ENCODE peak calls at places on chromosomes 5 and 9, in nine cellular contexts. U, E, M, Y, X, L, F, K and B are unnamed samples.

GRCh38 chr5:153551537-153552079 is 61.1 kb downstream of the GRIA1 start:
- DNase-seq in E (no peak), K (no peak), M (no peak), F (no peak), X (peak), U (no peak), L (peak), Y (no peak), B (no peak)

GRCh38 chr9:133050142-133050541 is 11.6 kb upstream of the CEL start:
- DNase-seq in Y (no peak), F (no peak), L (no peak), M (no peak), X (no peak), U (no peak), K (no peak), E (no peak), B (no peak)

GRCh38 chr9:35313911-35314310 is 152.1 kb downstream of the UNC13B start:
- DNase-seq in L (peak), F (no peak), X (no peak), Y (no peak), E (no peak), M (no peak), K (no peak), U (no peak), B (no peak)

GRCh38 chr5:36657563-36657995 is 51.2 kb downstream of the SLC1A3 start:
- DNase-seq in Y (no peak), E (no peak), K (no peak), L (peak), M (no peak), U (peak), F (no peak), X (peak), B (no peak)

GRCh38 chr5:149641000-149641576 is 59.8 kb downstream of the ARHGEF37 start:
- DNase-seq in K (peak), L (peak), X (no peak), Y (no peak), U (peak), M (no peak), E (no peak), F (no peak), B (no peak)

GRCh38 chr5:168467755-168468280 is 18.5 kb upstream of the RARS1 start:
- DNase-seq in E (no peak), K (no peak), M (no peak), L (no peak), U (no peak), F (no peak), X (no peak), Y (no peak), B (no peak)

GRCh38 chr9:76808636-76809035 is 44.4 kb downstream of the PCA3 start:
- DNase-seq in L (no peak), K (no peak), F (no peak), E (no peak), X (peak), Y (no peak), M (no peak), U (no peak), B (no peak)

GRCh38 chr5:61431923-61432620 is 100.0 kb downstream of the ZSWIM6 start:
- DNase-seq in K (no peak), L (peak), Y (no peak), F (no peak), U (no peak), M (no peak), X (no peak), E (no peak), B (no peak)

GRCh38 chr5:60703944-60704343 is 4.0 kb upstream of the DEPDC1B start:
- DNase-seq in F (no peak), Y (no peak), U (no peak), X (no peak), K (no peak), M (no peak), L (no peak), E (no peak), B (no peak)

GRCh38 chr9:84736076-84736475 is 66.5 kb downstream of the NTRK2 start:
- DNase-seq in K (no peak), L (peak), M (no peak), X (no peak), U (no peak), Y (no peak), E (no peak), F (no peak), B (no peak)

GRCh38 chr5:62348723-62349481 is 42.9 kb downstream of the KIF2A start:
- DNase-seq in K (no peak), Y (no peak), M (no peak), X (no peak), F (no peak), U (no peak), L (no peak), E (no peak), B (no peak)

GRCh38 chr5:179268399-179268952 is 76.8 kb downstream of the ADAMTS2 start:
- DNase-seq in K (no peak), Y (no peak), U (no peak), E (no peak), X (no peak), M (no peak), F (peak), L (no peak), B (no peak)

GRCh38 chr5:169253071-169253470 is 47.9 kb downstream of the SLIT3 start:
- DNase-seq in M (no peak), E (no peak), L (no peak), Y (no peak), X (no peak), K (no peak), U (no peak), F (no peak), B (no peak)

GRCh38 chr9:20980713-20981481 is 50.5 kb downstream of the HACD4 start:
- DNase-seq in X (no peak), E (peak), Y (no peak), L (peak), F (no peak), U (no peak), K (no peak), M (peak), B (no peak)

GRCh38 chr5:6435356-6435755 is 13.3 kb upstream of the UBE2QL1 start:
- DNase-seq in K (no peak), Y (no peak), E (peak), F (peak), L (peak), X (no peak), U (no peak), M (no peak), B (peak)

GRCh38 chr5:178551059-178551458 is 39.1 kb downstream of the COL23A1 start:
- DNase-seq in K (no peak), X (peak), E (no peak), Y (no peak), L (peak), M (peak), F (no peak), U (no peak), B (no peak)

GRCh38 chr5:110625376-110625999 is 101.0 kb downstream of the TMEM232 start:
- DNase-seq in F (no peak), K (no peak), E (no peak), L (peak), Y (no peak), U (no peak), M (peak), X (peak), B (no peak)

GRCh38 chr9:91433180-91433579 is 9.5 kb upstream of the NFIL3 start:
- DNase-seq in Y (no peak), L (peak), F (no peak), U (no peak), X (peak), M (peak), K (no peak), E (no peak), B (peak)

GRCh38 chr5:107781451-107781850 is 110.7 kb upstream of the EFNA5 start:
- DNase-seq in F (no peak), K (no peak), L (peak), X (no peak), Y (no peak), E (no peak), U (no peak), M (no peak), B (no peak)

GRCh38 chr5:43268188-43268820 is 44.9 kb downstream of the HMGCS1 start:
- DNase-seq in M (no peak), U (no peak), Y (no peak), L (no peak), F (no peak), K (no peak), X (no peak), E (no peak), B (no peak)

GRCh38 chr9:129886226-129887174 is 51.2 kb downstream of the USP20 start:
- DNase-seq in E (no peak), M (no peak), K (peak), U (no peak), L (peak), F (no peak), Y (no peak), X (no peak), B (peak)

GRCh38 chr5:93072831-93073459 is 508.1 kb downstream of the NR2F1-AS1 start:
- DNase-seq in F (no peak), U (no peak), E (no peak), L (peak), X (peak), M (no peak), K (no peak), Y (no peak), B (no peak)

GRCh38 chr5:148866024-148866423 is 39.6 kb downstream of the ADRB2 start:
- DNase-seq in F (no peak), L (no peak), E (no peak), U (no peak), Y (no peak), X (no peak), K (no peak), M (no peak), B (no peak)

GRCh38 chr5:76204191-76204590 is 121.0 kb downstream of the SV2C start:
- DNase-seq in L (no peak), E (no peak), F (no peak), K (no peak), X (no peak), M (no peak), U (no peak), Y (no peak), B (no peak)

GRCh38 chr5:112691758-112692157 is 45.9 kb upstream of the APC start:
- DNase-seq in X (no peak), K (no peak), M (no peak), F (peak), U (no peak), Y (no peak), L (peak), E (no peak), B (peak)

GRCh38 chr5:38383701-38384100 is 125.3 kb downstream of the EGFLAM start:
- DNase-seq in X (no peak), F (no peak), L (no peak), K (no peak), M (no peak), E (no peak), U (no peak), Y (no peak), B (no peak)

GRCh38 chr9:131029574-131029952 is 20.6 kb downstream of the LAMC3 start:
- DNase-seq in E (no peak), Y (no peak), F (no peak), L (no peak), K (no peak), M (no peak), U (no peak), X (no peak), B (no peak)

GRCh38 chr5:146081685-146082084 is 23.7 kb downstream of the PLAC8L1 start:
- DNase-seq in F (no peak), L (peak), K (no peak), X (no peak), M (no peak), U (no peak), Y (no peak), E (no peak), B (no peak)

GRCh38 chr9:107740088-107740980 is 250.8 kb upstream of the KLF4 start:
- DNase-seq in M (no peak), X (no peak), F (no peak), U (no peak), Y (no peak), K (no peak), E (no peak), L (peak), B (no peak)

GRCh38 chr5:134638760-134639201 is 6.2 kb upstream of the SAR1B start:
- DNase-seq in X (no peak), E (no peak), M (no peak), Y (no peak), K (no peak), U (peak), F (no peak), L (no peak), B (no peak)

GRCh38 chr5:78633710-78634109 is 14.9 kb downstream of the LHFPL2 start:
- DNase-seq in X (no peak), K (no peak), U (no peak), Y (no peak), E (no peak), L (no peak), M (no peak), F (no peak), B (no peak)

GRCh38 chr5:179297486-179298180 is 47.6 kb downstream of the ADAMTS2 start:
- DNase-seq in K (peak), U (peak), Y (no peak), L (no peak), X (no peak), F (peak), E (no peak), M (no peak), B (no peak)

GRCh38 chr5:13566903-13567339 is 377.6 kb downstream of the DNAH5 start:
- DNase-seq in F (no peak), K (no peak), M (no peak), E (no peak), L (no peak), Y (no peak), X (peak), U (no peak), B (no peak)

GRCh38 chr9:78003730-78004129 is 27.9 kb downstream of the GNAQ start:
- DNase-seq in L (no peak), K (no peak), E (no peak), F (no peak), U (no peak), M (no peak), Y (no peak), X (no peak), B (no peak)

GRCh38 chr9:78001946-78002731 is 29.5 kb downstream of the GNAQ start:
- DNase-seq in M (no peak), E (no peak), L (peak), K (no peak), X (no peak), Y (no peak), F (peak), U (no peak), B (no peak)

GRCh38 chr9:78005231-78006002 is 26.2 kb downstream of the GNAQ start:
- DNase-seq in L (no peak), F (no peak), X (no peak), K (no peak), M (no peak), E (no peak), U (no peak), Y (no peak), B (no peak)

GRCh38 chr9:78006734-78007133 is 24.9 kb downstream of the GNAQ start:
- DNase-seq in X (no peak), F (no peak), U (no peak), E (no peak), Y (no peak), K (no peak), L (peak), M (no peak), B (no peak)

DNA sequence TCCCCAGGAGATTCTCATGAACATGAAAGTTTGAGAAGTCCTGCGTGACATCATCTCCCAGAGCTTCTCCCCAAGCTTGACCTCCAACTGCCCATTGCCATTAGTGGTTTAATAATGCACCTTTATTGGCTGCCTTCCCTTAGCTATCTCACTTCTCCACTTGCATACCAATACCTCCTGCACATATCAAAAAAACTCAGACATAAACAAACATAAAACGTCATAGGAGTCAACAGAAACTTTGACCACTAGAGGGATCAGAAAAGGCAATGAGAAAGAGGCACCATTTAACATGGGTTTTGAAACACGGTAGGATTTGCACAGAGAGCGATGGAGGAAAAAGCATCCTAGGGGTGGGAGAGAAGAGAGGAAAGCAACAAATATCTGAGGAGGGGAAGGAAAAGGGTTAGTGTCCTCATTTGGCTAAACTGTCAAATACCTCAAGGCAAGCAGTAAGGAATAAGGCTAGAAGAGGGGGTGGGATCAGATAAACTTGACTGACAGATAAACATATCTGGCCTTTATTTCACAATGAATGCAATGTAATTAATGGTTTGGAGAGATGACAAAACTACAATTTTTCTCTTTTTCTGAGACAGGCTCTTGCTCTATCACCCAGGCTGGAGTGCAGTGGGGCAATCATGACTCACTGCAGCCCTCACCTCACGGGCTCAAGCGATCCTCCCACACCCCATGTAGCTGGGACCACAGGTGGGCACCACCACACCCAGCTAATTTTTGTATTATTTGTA is 27.0 kb downstream of the GNAQ start:
- DNase-seq in M (no peak), E (no peak), X (no peak), Y (no peak), U (no peak), L (no peak), F (no peak), K (no peak), B (no peak)
- TF ChIP-seq CTCF in M (no peak), E (no peak), X (peak), Y (peak), U (no peak), L (peak), F (peak), K (no peak), B (no peak)

GRCh38 chr5:55694152-55694830 is 17.8 kb downstream of the SLC38A9 start:
- DNase-seq in X (peak), E (no peak), M (peak), U (no peak), K (no peak), F (no peak), Y (no peak), L (peak), B (no peak)

GRCh38 chr5:55692106-55692417 is 20.1 kb downstream of the SLC38A9 start:
- DNase-seq in Y (no peak), X (no peak), U (no peak), F (no peak), E (no peak), L (no peak), K (no peak), M (no peak), B (no peak)

GRCh38 chr5:55692509-55692908 is 19.6 kb downstream of the SLC38A9 start:
- DNase-seq in Y (no peak), U (no peak), M (no peak), F (no peak), K (no peak), L (no peak), X (no peak), E (no peak), B (no peak)

GRCh38 chr5:55691265-55692105 is 20.6 kb downstream of the SLC38A9 start:
- DNase-seq in M (peak), X (peak), L (peak), E (no peak), Y (no peak), F (no peak), U (no peak), K (no peak), B (no peak)
- TF ChIP-seq CTCF in M (peak), X (peak), L (peak), E (peak), Y (peak), F (peak), U (peak), K (peak), B (peak)

GRCh38 chr5:127029513-127030258 is 672 bp downstream of the MARCHF3 start:
- DNase-seq in L (peak), M (peak), K (peak), Y (no peak), E (peak), U (peak), X (peak), F (peak), B (peak)
- TF ChIP-seq CTCF in L (peak), M (no peak), K (peak), Y (peak), E (peak), U (no peak), X (peak), F (peak), B (peak)

GRCh38 chr5:122030251-122030650 is 47.8 kb downstream of the LOX start:
- DNase-seq in M (no peak), E (no peak), X (no peak), L (peak), U (no peak), Y (no peak), F (no peak), K (no peak), B (no peak)
- TF ChIP-seq CTCF in M (no peak), E (no peak), X (no peak), L (no peak), U (no peak), Y (no peak), F (peak), K (peak), B (no peak)

DNA sequence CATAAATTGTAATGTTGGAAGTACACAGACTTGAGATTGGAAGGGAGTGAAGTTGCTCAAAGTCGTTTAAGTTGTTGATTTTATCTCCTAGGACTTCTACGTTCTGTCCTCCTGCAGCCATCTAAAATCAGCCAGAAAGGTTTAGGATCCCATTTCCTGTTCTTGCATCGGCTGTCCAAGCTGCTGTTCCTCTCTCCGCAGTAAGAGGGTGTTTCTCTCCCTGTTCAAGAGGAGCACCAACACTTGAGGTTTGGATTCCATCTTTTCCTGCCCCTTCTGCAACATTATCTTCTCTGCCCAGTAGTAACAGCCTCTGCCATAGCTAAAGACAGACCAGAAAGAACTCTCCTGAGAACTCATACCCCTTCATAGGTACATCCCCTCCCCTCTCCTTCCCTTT is 373.4 kb downstream of the GADD45G start:
- DNase-seq in X (peak), L (peak), U (no peak), F (no peak), M (no peak), E (no peak), Y (no peak), K (no peak), B (no peak)
- TF ChIP-seq CTCF in X (no peak), L (no peak), U (peak), F (peak), M (no peak), E (peak), Y (no peak), K (peak), B (no peak)